ENCODE peak calls at places on chromosomes 6 and 20, in five cellular contexts. M, K, Y, A and P are unnamed samples. For H3K4me1, the result is how much of the 10 kb centered on the place peaks cover.

GRCh38 chr20:60650087-60650486 is 602.0 kb upstream of the CDH4 start:
- DNase-seq in A (no peak), Y (no peak), K (no peak), M (no peak), P (no peak)

GRCh38 chr6:9126845-9127560 is 691.7 kb upstream of the SLC35B3 start:
- DNase-seq in A (no peak), Y (no peak), M (no peak), K (no peak), P (no peak)

GRCh38 chr6:3453410-3453809 is 3.4 kb downstream of the SLC22A23 start:
- DNase-seq in Y (no peak), A (no peak), M (no peak), K (no peak), P (no peak)

GRCh38 chr6:56613247-56613851 is 29.3 kb downstream of the DST start:
- DNase-seq in M (no peak), Y (no peak), A (no peak), K (no peak), P (no peak)

GRCh38 chr6:37373822-37374514 is 20.2 kb downstream of the RNF8 start:
- DNase-seq in A (no peak), M (no peak), K (no peak), Y (no peak), P (no peak)

GRCh38 chr6:86459978-86460377 is 477.4 kb upstream of the HTR1E start:
- DNase-seq in K (no peak), A (no peak), M (no peak), Y (no peak), P (no peak)

GRCh38 chr6:88712243-88712936 is 251.0 kb downstream of the RNGTT start:
- DNase-seq in M (no peak), Y (no peak), A (no peak), K (no peak), P (no peak)

GRCh38 chr6:13526718-13527668 is 39.6 kb upstream of the GFOD1 start:
- DNase-seq in K (no peak), A (peak), Y (no peak), M (peak), P (no peak)

GRCh38 chr20:17960927-17961599 is 7.5 kb downstream of the SNX5 start:
- DNase-seq in Y (no peak), K (no peak), A (peak), M (no peak), P (no peak)
- H3K4me1 ChIP-seq in Y (under half), K (under half), A (half or more), M (half or more), P (under half)

GRCh38 chr6:144345451-144345850 is 60.3 kb downstream of the UTRN start:
- DNase-seq in K (no peak), M (no peak), Y (no peak), A (no peak), P (no peak)

GRCh38 chr6:144343736-144344428 is 58.7 kb downstream of the UTRN start:
- DNase-seq in Y (no peak), M (peak), A (peak), K (no peak), P (no peak)

GRCh38 chr6:144341831-144342527 is 56.8 kb downstream of the UTRN start:
- DNase-seq in Y (no peak), A (peak), M (no peak), K (no peak), P (no peak)

GRCh38 chr6:144346719-144347446 is 61.7 kb downstream of the UTRN start:
- DNase-seq in M (no peak), K (peak), A (no peak), Y (no peak), P (no peak)

DNA sequence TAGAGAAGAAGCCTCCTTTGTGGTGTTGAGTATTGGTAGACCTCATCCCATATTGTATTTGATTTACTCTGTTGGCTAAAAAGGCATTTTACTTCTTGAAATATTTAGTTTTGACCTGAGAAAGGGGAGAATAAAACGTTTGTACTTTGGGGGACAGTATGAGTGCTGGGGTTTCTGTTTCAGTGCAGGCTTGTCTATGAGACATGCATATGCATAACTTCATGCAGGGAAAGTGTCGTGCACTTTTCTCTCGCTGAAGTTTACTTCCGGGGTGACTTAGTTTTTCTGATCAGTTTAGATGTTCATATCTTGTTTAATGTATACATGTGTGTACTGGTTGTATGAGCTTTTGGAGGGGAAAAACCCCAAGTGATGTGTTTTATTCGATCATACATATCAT is 59.5 kb downstream of the UTRN start:
- DNase-seq in Y (no peak), A (no peak), K (no peak), M (peak), P (no peak)
- H3K4me1 ChIP-seq in Y (under half), A (under half), K (under half), M (under half), P (half or more)

GRCh38 chr6:811806-812205 is 118.9 kb upstream of the EXOC2 start:
- DNase-seq in M (no peak), A (no peak), K (no peak), Y (no peak), P (no peak)
- H3K4me1 ChIP-seq in M (under half), A (under half), K (under half), Y (under half), P (under half)

GRCh38 chr6:44665143-44665542 is 277.6 kb downstream of the CDC5L start:
- DNase-seq in K (no peak), M (no peak), A (no peak), Y (no peak), P (no peak)

GRCh38 chr6:44664716-44665115 is 277.2 kb downstream of the CDC5L start:
- DNase-seq in Y (no peak), M (no peak), K (peak), A (no peak), P (no peak)

GRCh38 chr6:44662461-44663121 is 275.1 kb downstream of the CDC5L start:
- DNase-seq in A (no peak), K (peak), Y (no peak), M (peak), P (no peak)

GRCh38 chr6:44665683-44666082 is 278.2 kb downstream of the CDC5L start:
- DNase-seq in K (no peak), M (no peak), A (no peak), Y (no peak), P (no peak)

GRCh38 chr6:44663860-44664584 is 276.5 kb downstream of the CDC5L start:
- DNase-seq in K (no peak), Y (no peak), A (no peak), M (no peak), P (no peak)
- H3K4me1 ChIP-seq in K (under half), Y (under half), A (under half), M (under half), P (under half)